ENCODE peak calls at places on chromosomes 13 and 19, in four cellular contexts. W is ovary, C is ascending aorta, L is left lung. F is an unnamed sample.

GRCh38 chr13:19673473-19674430 is 40.3 kb downstream of the MPHOSPH8 start:
- DNase-seq in C (no peak), W (no peak), L (no peak), F (no peak)

GRCh38 chr13:113511361-113511760 is 20.9 kb upstream of the DCUN1D2 start:
- DNase-seq in L (no peak), W (no peak), C (no peak), F (no peak)

GRCh38 chr19:6480843-6481415 is 658 bp downstream of the DENND1C start:
- DNase-seq in L (no peak), W (no peak), C (no peak), F (no peak)

GRCh38 chr13:94369862-94370491 is 109.5 kb downstream of the DCT start:
- DNase-seq in L (no peak), C (no peak), W (no peak), F (peak; percentile 58)

GRCh38 chr19:38736413-38737280 is 7.6 kb downstream of the CAPN12 start:
- DNase-seq in W (peak; percentile 60), C (no peak), L (peak; percentile 72), F (peak; percentile 66)

GRCh38 chr13:105474983-105475382 is 1060.5 kb downstream of the EFNB2 start:
- DNase-seq in L (no peak), C (no peak), W (no peak), F (no peak)

GRCh38 chr13:111943229-111943795 is 123.6 kb upstream of the SOX1 start:
- DNase-seq in L (no peak), C (no peak), W (no peak), F (no peak)

GRCh38 chr13:102235689-102236088 is 166.2 kb downstream of the FGF14 start:
- DNase-seq in L (no peak), C (no peak), W (no peak), F (no peak)

GRCh38 chr13:51955841-51956603 is 55.2 kb downstream of the ATP7B start:
- DNase-seq in L (no peak), W (no peak), C (no peak), F (no peak)

GRCh38 chr13:84418041-84418440 is 535.8 kb upstream of the SLITRK1 start:
- DNase-seq in L (no peak), W (no peak), C (no peak), F (no peak)

GRCh38 chr13:50969691-50970090 is 60.1 kb downstream of the RNASEH2B start:
- DNase-seq in C (no peak), L (no peak), W (no peak), F (no peak)

DNA sequence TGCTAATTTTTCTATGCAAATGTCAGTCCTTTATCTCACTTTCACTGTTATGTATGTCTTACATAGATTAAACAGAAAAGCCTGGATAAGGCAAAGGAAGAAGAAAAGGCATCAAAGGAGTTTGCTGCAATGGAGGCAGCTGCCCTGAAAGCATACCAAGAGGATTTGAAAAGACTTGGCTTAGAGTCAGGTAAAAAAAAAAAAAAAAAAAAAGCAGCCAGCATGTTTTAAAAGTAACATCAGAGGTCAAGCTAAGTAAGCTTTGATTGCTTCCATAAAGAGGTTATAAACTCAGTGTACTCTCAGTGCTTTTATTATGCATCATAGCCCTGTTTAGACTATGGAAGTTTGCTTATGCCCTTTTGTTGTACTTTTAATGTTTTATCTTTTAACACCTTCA is 3.8 kb downstream of the WBP4 start:
- DNase-seq in C (no peak), L (no peak), W (no peak), F (no peak)
- H3K27ac ChIP-seq in C (peak overlapping the region; percentile 97), L (peak overlapping the region; percentile 5), W (no peak overlapping the region), F (no peak overlapping the region)

DNA sequence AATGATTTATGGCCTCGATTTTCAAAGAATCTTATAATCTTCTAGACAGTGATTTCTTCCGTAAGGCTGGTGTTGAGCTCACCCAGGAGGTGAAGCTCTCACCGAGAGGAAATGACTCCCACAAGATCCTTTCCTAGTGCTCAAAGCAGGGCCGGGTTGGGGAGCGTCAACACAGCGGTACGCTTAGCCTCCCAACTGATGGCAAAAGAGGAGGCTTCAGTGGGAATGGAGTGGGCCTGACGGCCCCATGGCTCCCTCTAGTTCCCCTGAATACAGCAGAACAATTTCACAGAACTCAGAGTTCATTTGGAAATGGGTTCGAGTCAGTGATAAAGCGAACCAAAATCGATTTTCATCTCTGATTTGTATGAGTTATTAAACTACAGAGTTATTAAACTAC is 449.5 kb downstream of the KLF12 start:
- DNase-seq in L (no peak), W (no peak), C (no peak), F (no peak)
- H3K4me3 ChIP-seq in L (no peak overlapping the region), W (no peak overlapping the region), C (no peak overlapping the region), F (no peak overlapping the region)

DNA sequence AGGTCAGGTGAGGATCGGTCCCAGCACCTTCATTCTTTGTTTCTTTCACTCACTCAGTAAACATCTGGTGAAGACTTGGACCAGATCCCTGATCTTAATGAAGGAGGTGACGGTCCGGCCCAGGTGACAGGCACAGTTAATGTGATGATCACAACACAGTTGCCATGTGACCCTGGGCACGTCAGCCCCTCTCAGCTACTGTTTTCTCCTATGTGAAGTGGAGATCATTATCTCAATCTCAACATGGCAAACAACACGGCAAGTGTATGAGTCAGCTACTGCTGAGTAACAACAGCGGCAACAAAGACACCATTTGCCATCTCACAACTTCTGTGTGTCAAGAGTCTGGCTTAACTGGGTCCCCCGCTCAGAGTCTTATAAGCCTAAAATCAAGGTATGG is 74.6 kb downstream of the GNG7 start:
- DNase-seq in C (no peak), L (no peak), W (no peak), F (no peak)
- H3K4me1 ChIP-seq in C (peaks cover 17% of the 10 kb centered on the region), L (peaks cover 98% of the 10 kb centered on the region), W (no peaks in the 10 kb centered on the region), F (peaks cover 8% of the 10 kb centered on the region)

GRCh38 chr13:39201075-39201630 is 162.9 kb downstream of the NHLRC3 start:
- DNase-seq in L (no peak), W (no peak), C (no peak), F (peak; percentile 22)
- H3K27ac ChIP-seq in L (no peak overlapping the region), W (no peak overlapping the region), C (no peak overlapping the region), F (no peak overlapping the region)